ENCODE peak calls at places on chromosomes 1 and 21, in nine cellular contexts. H is activated T-cell treated with anti-CD3 and anti-CD28 coated beads, Interleukin-2, amount 50 U/mL, for 72 hours; C is EH; A is H4; E is cardiac fibroblast; X is foreskin fibroblast; F is activated CD4-positive, alpha-beta T cell treated with anti-CD3 and anti-CD28 coated beads, Interleukin-2, amount 50 U/mL, for 1 hour; I is GM06990; K is RWPE2. Y is an unnamed sample.
A peak's percentile ranks its signal among the peaks of the same experiment; 100 is the strongest.

GRCh38 chr1:205700865-205701401 is 20.6 kb upstream of the SLC45A3 start:
- DNase-seq in H (no peak), C (peak; percentile 20), A (no peak), E (peak; percentile 62), X (no peak), F (no peak), I (no peak), K (no peak), Y (no peak)

GRCh38 chr1:231196728-231197127 is 34.9 kb downstream of the TRIM67 start:
- DNase-seq in H (no peak), C (no peak), A (no peak), E (no peak), X (no peak), F (no peak), I (no peak), K (no peak), Y (no peak)

GRCh38 chr1:159089184-159089791 is 12.7 kb upstream of the AIM2 start:
- DNase-seq in H (peak; percentile 15), C (no peak), A (peak; percentile 49), E (peak; percentile 30), X (no peak), F (no peak), I (no peak), K (no peak), Y (no peak)

GRCh38 chr1:224377676-224378006 is 21.0 kb downstream of the CNIH4 start:
- DNase-seq in H (peak; percentile 60), C (peak; percentile 64), A (peak; percentile 51), E (peak; percentile 61), X (peak; percentile 53), F (no peak), I (peak; percentile 30), K (no peak), Y (peak; percentile 52)

GRCh38 chr1:205237526-205238484 is 10.1 kb downstream of the TMCC2 start:
- DNase-seq in H (peak; percentile 58), C (no peak), A (no peak), E (no peak), X (no peak), F (no peak), I (no peak), K (no peak), Y (no peak)

GRCh38 chr21:38349111-38349746 is 92.4 kb downstream of the KCNJ15 start:
- DNase-seq in H (peak; percentile 16), C (peak; percentile 49), A (peak; percentile 66), E (peak; percentile 87), X (no peak), F (no peak), I (no peak), K (no peak), Y (no peak)

GRCh38 chr21:36810443-36810842 is 111.5 kb downstream of the SIM2 start:
- DNase-seq in H (no peak), C (no peak), A (no peak), E (no peak), X (no peak), F (no peak), I (no peak), K (no peak), Y (no peak)

GRCh38 chr1:9201421-9202239 is 32.9 kb upstream of the H6PD start:
- DNase-seq in H (peak; percentile 30), C (peak; percentile 79), A (peak; percentile 27), E (peak; percentile 72), X (peak; percentile 60), F (no peak), I (no peak), K (no peak), Y (peak; percentile 60)

GRCh38 chr1:194629011-194629410 is 1442.6 kb upstream of the B3GALT2 start:
- DNase-seq in H (no peak), C (peak; percentile 58), A (no peak), E (no peak), X (no peak), F (no peak), I (no peak), K (no peak), Y (no peak)

GRCh38 chr1:31785947-31786290 is 21.8 kb upstream of the ADGRB2 start:
- DNase-seq in H (no peak), C (no peak), A (no peak), E (no peak), X (no peak), F (no peak), I (no peak), K (peak; percentile 20), Y (no peak)

GRCh38 chr1:24085546-24085945 is 26.4 kb downstream of the MYOM3 start:
- DNase-seq in H (no peak), C (peak; percentile 50), A (no peak), E (peak; percentile 24), X (peak; percentile 71), F (no peak), I (no peak), K (no peak), Y (peak; percentile 46)

GRCh38 chr1:11730429-11730861 is 5.5 kb upstream of the AGTRAP start:
- DNase-seq in H (peak; percentile 36), C (peak; percentile 69), A (peak; percentile 44), E (peak; percentile 65), X (peak; percentile 53), F (no peak), I (no peak), K (no peak), Y (no peak)

GRCh38 chr1:28516518-28516956 is 10.7 kb downstream of the RCC1 start:
- DNase-seq in H (no peak), C (peak; percentile 39), A (no peak), E (peak; percentile 36), X (no peak), F (no peak), I (no peak), K (no peak), Y (no peak)

GRCh38 chr21:44365967-44366585 is 12.7 kb downstream of the TRPM2 start:
- DNase-seq in H (no peak), C (no peak), A (no peak), E (no peak), X (no peak), F (no peak), I (no peak), K (peak; percentile 42), Y (no peak)

GRCh38 chr1:59100975-59101374 is 195.9 kb upstream of the FGGY start:
- DNase-seq in H (no peak), C (peak; percentile 88), A (no peak), E (peak; percentile 53), X (peak; percentile 30), F (no peak), I (no peak), K (no peak), Y (no peak)

GRCh38 chr1:79551321-79551720 is 544.8 kb upstream of the ADGRL4 start:
- DNase-seq in H (no peak), C (peak; percentile 5), A (no peak), E (peak; percentile 41), X (peak; percentile 48), F (no peak), I (no peak), K (no peak), Y (no peak)

GRCh38 chr1:167997037-167997575 is 60.2 kb upstream of the MPC2 start:
- DNase-seq in H (no peak), C (no peak), A (no peak), E (no peak), X (no peak), F (no peak), I (no peak), K (no peak), Y (no peak)

GRCh38 chr1:11707621-11708276 is 16.2 kb downstream of the DRAXIN start:
- DNase-seq in H (no peak), C (no peak), A (peak; percentile 36), E (no peak), X (no peak), F (no peak), I (no peak), K (no peak), Y (no peak)

GRCh38 chr1:204087181-204087892 is 14.4 kb downstream of the SOX13 start:
- DNase-seq in H (no peak), C (peak; percentile 25), A (no peak), E (no peak), X (no peak), F (no peak), I (no peak), K (no peak), Y (no peak)

GRCh38 chr1:248863011-248863881 is 4.4 kb upstream of the ZNF692 start:
- DNase-seq in H (peak; percentile 88), C (peak; percentile 86), A (peak; percentile 50), E (peak; percentile 61), X (peak; percentile 67), F (peak; percentile 77), I (peak; percentile 80), K (no peak), Y (peak; percentile 76)

GRCh38 chr1:184002071-184002470 is 35.5 kb downstream of the COLGALT2 start:
- DNase-seq in H (no peak), C (peak; percentile 88), A (peak; percentile 80), E (peak; percentile 90), X (peak; percentile 77), F (no peak), I (no peak), K (no peak), Y (peak; percentile 69)

GRCh38 chr21:45981641-45982255 is at the start of gene COL6A1:
- DNase-seq in H (peak; percentile 42), C (peak; percentile 80), A (peak; percentile 45), E (peak; percentile 74), X (peak; percentile 71), F (no peak), I (no peak), K (peak; percentile 65), Y (peak; percentile 91)

GRCh38 chr21:34939673-34940321 is 109.3 kb downstream of the RUNX1 start:
- DNase-seq in H (no peak), C (peak; percentile 69), A (no peak), E (peak; percentile 18), X (no peak), F (no peak), I (no peak), K (no peak), Y (no peak)